ENCODE peak calls at places on chromosomes 7 and 10, in four cellular contexts. X, Z, P and B are unnamed samples.
A peak's percentile ranks its signal among the peaks of the same experiment; 100 is the strongest.

GRCh38 chr7:46972205-46972604 is 609.7 kb downstream of the TNS3 start:
- DNase-seq in Z (peak; percentile 64), P (no peak), X (no peak), B (no peak)

GRCh38 chr10:31100176-31100575 is 68.5 kb upstream of the ZNF438 start:
- DNase-seq in P (no peak), Z (no peak), X (no peak), B (no peak)

GRCh38 chr7:73831656-73832579 is 1.1 kb downstream of the CLDN4 start:
- DNase-seq in X (peak; percentile 96), Z (no peak), P (no peak), B (peak; percentile 46)

GRCh38 chr10:116893686-116894037 is 44.4 kb downstream of the ENO4 start:
- DNase-seq in P (no peak), Z (no peak), X (no peak), B (no peak)

GRCh38 chr10:107589081-107589480 is 424.6 kb upstream of the SORCS1 start:
- DNase-seq in X (no peak), P (no peak), Z (no peak), B (no peak)

GRCh38 chr7:44196450-44196872 is 4.3 kb upstream of the YKT6 start:
- DNase-seq in Z (no peak), P (no peak), X (peak; percentile 75), B (peak; percentile 68)

GRCh38 chr7:2219606-2220005 is 13.1 kb downstream of the MAD1L1 start:
- DNase-seq in X (no peak), Z (no peak), P (no peak), B (no peak)

GRCh38 chr10:124172241-124172661 is 78.9 kb upstream of the CHST15 start:
- DNase-seq in P (no peak), Z (no peak), X (no peak), B (peak; percentile 57)

GRCh38 chr10:24344279-24344678 is 135.3 kb downstream of the KIAA1217 start:
- DNase-seq in X (no peak), P (no peak), Z (peak; percentile 98), B (no peak)

GRCh38 chr7:116979430-116979829 is 26.1 kb downstream of the ST7 start:
- DNase-seq in Z (no peak), P (no peak), X (no peak), B (no peak)

GRCh38 chr10:84054743-84055142 is 84.6 kb upstream of the GHITM start:
- DNase-seq in Z (no peak), X (peak; percentile 63), P (no peak), B (no peak)

GRCh38 chr10:86046845-86047460 is 319.6 kb downstream of the GRID1 start:
- DNase-seq in X (peak; percentile 46), Z (no peak), P (no peak), B (no peak)

GRCh38 chr10:80924063-80924952 is 386.6 kb downstream of the SH2D4B start:
- DNase-seq in P (no peak), Z (peak; percentile 2), X (peak; percentile 63), B (peak; percentile 66)

GRCh38 chr7:12369072-12369471 is 34.6 kb downstream of the VWDE start:
- DNase-seq in P (no peak), Z (no peak), X (no peak), B (peak; percentile 6)

GRCh38 chr10:109940553-109940952 is 17.2 kb upstream of the XPNPEP1 start:
- DNase-seq in X (no peak), Z (no peak), P (no peak), B (no peak)

GRCh38 chr10:110336111-110336721 is 31.5 kb upstream of the SMNDC1 start:
- DNase-seq in P (no peak), Z (no peak), X (peak; percentile 1), B (peak; percentile 60)

GRCh38 chr7:49497471-49497870 is 276.0 kb upstream of the VWC2 start:
- DNase-seq in Z (no peak), P (no peak), X (no peak), B (peak; percentile 42)

GRCh38 chr7:95646350-95646749 is 50.0 kb upstream of the PDK4 start:
- DNase-seq in X (peak; percentile 29), Z (no peak), P (no peak), B (no peak)

GRCh38 chr7:90067171-90067570 is 87.1 kb upstream of the STEAP1 start:
- DNase-seq in P (no peak), X (no peak), Z (no peak), B (no peak)

GRCh38 chr10:8051109-8051781 is 3.2 kb upstream of the GATA3 start:
- DNase-seq in Z (no peak), P (no peak), X (no peak), B (peak; percentile 73)

GRCh38 chr7:25894002-25894901 is 257.7 kb upstream of the NFE2L3 start:
- DNase-seq in X (peak; percentile 43), P (no peak), Z (no peak), B (no peak)

GRCh38 chr7:5689118-5689517 is 92.3 kb downstream of the RNF216 start:
- DNase-seq in P (no peak), X (no peak), Z (no peak), B (no peak)